ENCODE peak calls at places on chromosome 5, in six cellular contexts. Z is mesothelial cell of epicardium, V is mucosa of descending colon, P is coronary artery, T is IMR-90, Q is fibroblast of lung. F is an unnamed sample.

GRCh38 chr5:82107277-82107676 is 135.5 kb downstream of the ATG10 start:
- DNase-seq in Q (peak), T (peak), V (no peak), P (no peak), Z (no peak), F (no peak)

GRCh38 chr5:141839015-141839513 is 39.1 kb downstream of the PCDH1 start:
- DNase-seq in Q (no peak), P (no peak), Z (no peak), V (no peak), T (no peak), F (no peak)

GRCh38 chr5:8053270-8053669 is 184.3 kb downstream of the MTRR start:
- DNase-seq in Q (no peak), T (no peak), P (no peak), V (no peak), Z (no peak), F (no peak)

GRCh38 chr5:74185599-74185998 is 454.9 kb downstream of the ENC1 start:
- DNase-seq in V (no peak), Z (no peak), Q (no peak), P (no peak), T (no peak), F (no peak)

GRCh38 chr5:31553863-31554262 is 21.8 kb downstream of the C5orf22 start:
- DNase-seq in Z (no peak), T (peak), Q (no peak), P (no peak), V (no peak), F (no peak)

GRCh38 chr5:150461231-150461630 is 11.7 kb upstream of the RPS14 start:
- DNase-seq in V (no peak), P (no peak), Z (no peak), T (no peak), Q (no peak), F (no peak)

GRCh38 chr5:45093377-45093776 is 284.6 kb downstream of the MRPS30 start:
- DNase-seq in Z (no peak), T (no peak), V (no peak), Q (no peak), P (no peak), F (no peak)

GRCh38 chr5:119328753-119329602 is 26.8 kb upstream of the TNFAIP8 start:
- DNase-seq in P (no peak), Q (peak), V (peak), Z (no peak), T (peak), F (no peak)

GRCh38 chr5:172765766-172766286 is 5.2 kb downstream of the DUSP1 start:
- DNase-seq in Z (no peak), Q (peak), V (no peak), T (peak), P (no peak), F (no peak)

GRCh38 chr5:109682383-109682782 is 7.3 kb upstream of the MAN2A1 start:
- DNase-seq in T (peak), P (no peak), Q (no peak), Z (no peak), V (no peak), F (no peak)

GRCh38 chr5:127599321-127599720 is 49.6 kb upstream of the CTXN3 start:
- DNase-seq in V (no peak), Z (no peak), Q (no peak), P (no peak), T (no peak), F (no peak)

GRCh38 chr5:32443145-32443540 is 1.4 kb downstream of the ZFR start:
- DNase-seq in T (peak), Z (no peak), V (no peak), P (no peak), Q (peak), F (no peak)

GRCh38 chr5:141155540-141156374 is 5.9 kb downstream of the PCDHB6 start:
- DNase-seq in P (no peak), T (no peak), V (no peak), Q (no peak), Z (no peak), F (no peak)

GRCh38 chr5:63125862-63126261 is 547.2 kb downstream of the LRRC70 start:
- DNase-seq in T (peak), P (no peak), Q (peak), Z (no peak), V (no peak), F (no peak)

GRCh38 chr5:173794901-173795416 is 93.2 kb upstream of the CPEB4 start:
- DNase-seq in P (no peak), T (no peak), Z (no peak), Q (no peak), V (no peak), F (no peak)

GRCh38 chr5:15326932-15327331 is 173.0 kb upstream of the FBXL7 start:
- DNase-seq in Q (no peak), T (no peak), P (no peak), Z (no peak), V (no peak), F (no peak)

GRCh38 chr5:14936588-14936987 is 65.0 kb upstream of the ANKH start:
- DNase-seq in V (no peak), Z (no peak), P (no peak), Q (no peak), T (no peak), F (no peak)

GRCh38 chr5:92749943-92750342 is 831.1 kb downstream of the NR2F1-AS1 start:
- DNase-seq in Z (no peak), P (no peak), V (no peak), T (peak), Q (peak), F (no peak)

GRCh38 chr5:150562832-150563231 is 54.9 kb downstream of the NDST1 start:
- DNase-seq in Z (no peak), Q (peak), V (no peak), P (no peak), T (peak), F (no peak)

GRCh38 chr5:174606646-174607045 is 117.7 kb upstream of the MSX2 start:
- DNase-seq in P (no peak), Q (no peak), Z (no peak), T (no peak), V (no peak), F (no peak)

GRCh38 chr5:131281868-131282234 is 18.0 kb downstream of the CDC42SE2 start:
- DNase-seq in Q (no peak), T (no peak), P (no peak), Z (no peak), V (no peak), F (no peak)

GRCh38 chr5:124906339-124907097 is 160.1 kb upstream of the ZNF608 start:
- DNase-seq in T (peak), P (peak), Z (no peak), Q (peak), V (peak), F (no peak)

GRCh38 chr5:4553968-4554367 is 586.2 kb upstream of the ADAMTS16 start:
- DNase-seq in Z (no peak), T (no peak), Q (no peak), P (no peak), V (no peak), F (no peak)

GRCh38 chr5:138668451-138668850 is 84.8 kb upstream of the CTNNA1 start:
- DNase-seq in P (no peak), Z (no peak), V (no peak), T (no peak), Q (no peak), F (no peak)

GRCh38 chr5:78112931-78113330 is 181.6 kb downstream of the AP3B1 start:
- DNase-seq in V (no peak), Z (no peak), Q (no peak), T (no peak), P (no peak), F (no peak)

GRCh38 chr5:174418809-174419522 is 305.4 kb upstream of the MSX2 start:
- DNase-seq in Q (no peak), P (no peak), Z (no peak), T (no peak), V (no peak), F (no peak)

GRCh38 chr5:53095931-53096525 is 13.5 kb downstream of the MOCS2 start:
- DNase-seq in T (peak), V (no peak), P (no peak), Q (peak), Z (peak), F (no peak)

GRCh38 chr5:957730-958485 is 50.7 kb upstream of the NKD2 start:
- DNase-seq in T (peak), V (no peak), P (peak), Z (peak), Q (peak), F (peak)

GRCh38 chr5:31743678-31744077 is 104.7 kb downstream of the PDZD2 start:
- DNase-seq in V (no peak), T (no peak), Z (no peak), Q (no peak), P (no peak), F (no peak)

DNA sequence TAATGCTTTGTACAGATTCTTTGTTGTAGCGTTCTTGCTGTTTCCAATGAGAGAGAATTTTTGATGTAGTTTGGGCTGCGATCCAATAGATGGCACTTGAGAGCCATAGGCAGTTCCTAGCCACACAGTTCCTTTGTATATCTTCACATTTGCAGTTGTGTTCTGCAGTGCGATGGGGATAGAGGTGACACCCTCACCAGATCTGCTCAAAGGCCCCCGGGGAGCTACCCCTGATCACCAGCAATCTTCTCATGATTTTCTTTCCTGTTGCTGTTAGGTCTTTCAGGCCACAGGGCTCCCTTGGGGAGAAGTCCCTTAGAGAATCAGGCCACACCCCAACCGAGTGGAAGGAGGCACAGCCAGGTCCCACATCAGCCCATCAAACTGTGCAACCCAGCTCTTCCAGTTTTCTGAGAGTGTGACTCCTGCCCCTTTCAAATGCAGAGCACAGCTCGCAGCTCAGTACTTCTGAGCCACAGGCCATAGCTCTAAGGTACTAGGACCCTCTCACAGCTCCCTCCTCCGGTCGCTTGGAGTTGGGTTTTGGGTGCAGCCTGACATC is 353.7 kb downstream of the SLCO4C1 start:
- DNase-seq in Q (peak), T (no peak), P (no peak), V (no peak), Z (no peak), F (no peak)
- TF ChIP-seq CTCF in Q (peak), T (no peak), P (no peak), V (peak), Z (peak), F (peak)

DNA sequence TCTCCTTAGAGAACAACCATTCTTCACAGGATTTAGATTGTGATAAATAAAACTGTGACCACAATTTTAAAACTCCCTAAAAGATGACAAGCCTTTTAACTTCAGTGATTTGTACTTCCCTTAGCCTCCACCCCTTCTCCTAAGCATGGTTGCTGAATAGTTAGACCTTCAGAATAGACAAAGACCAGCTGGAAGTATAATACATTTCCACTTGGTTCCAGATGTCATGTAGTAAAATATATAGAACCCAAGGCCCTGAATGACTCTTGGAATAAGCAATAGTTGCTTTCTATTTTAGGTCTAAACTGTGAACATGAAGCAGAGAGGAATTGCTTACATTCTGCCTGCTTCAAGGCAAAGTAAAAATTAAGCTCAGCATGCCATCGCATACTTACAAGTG is 208.7 kb downstream of the ARRDC3 start:
- DNase-seq in T (no peak), Q (peak), V (no peak), P (no peak), Z (no peak), F (no peak)
- TF ChIP-seq CTCF in T (no peak), Q (no peak), V (no peak), P (no peak), Z (no peak), F (no peak)

GRCh38 chr5:59218424-59219045 is 635.7 kb downstream of the RAB3C start:
- DNase-seq in P (no peak), V (no peak), T (peak), Z (no peak), Q (peak), F (no peak)

GRCh38 chr5:59216845-59217244 is 634.0 kb downstream of the RAB3C start:
- DNase-seq in T (no peak), Z (no peak), P (no peak), Q (no peak), V (no peak), F (no peak)

GRCh38 chr5:59222687-59223511 is 640.0 kb downstream of the RAB3C start:
- DNase-seq in V (no peak), T (no peak), Q (peak), P (no peak), Z (no peak), F (no peak)

GRCh38 chr5:59221769-59222168 is 638.9 kb downstream of the RAB3C start:
- DNase-seq in P (no peak), T (no peak), Z (no peak), V (no peak), Q (no peak), F (no peak)
- TF ChIP-seq CTCF in P (no peak), T (no peak), Z (no peak), V (no peak), Q (no peak), F (peak)

GRCh38 chr5:58716713-58717112 is 133.8 kb downstream of the RAB3C start:
- DNase-seq in P (no peak), Q (no peak), T (no peak), V (no peak), Z (no peak), F (no peak)

GRCh38 chr5:58722160-58722559 is 139.3 kb downstream of the RAB3C start:
- DNase-seq in P (no peak), Q (no peak), T (no peak), V (no peak), Z (no peak), F (no peak)

GRCh38 chr5:58714046-58714445 is 131.2 kb downstream of the RAB3C start:
- DNase-seq in V (no peak), T (no peak), P (no peak), Z (no peak), Q (no peak), F (no peak)

GRCh38 chr5:58715997-58716656 is 133.3 kb downstream of the RAB3C start:
- DNase-seq in P (no peak), T (no peak), V (no peak), Z (no peak), Q (no peak), F (no peak)

GRCh38 chr5:58717303-58718012 is 134.6 kb downstream of the RAB3C start:
- DNase-seq in P (no peak), V (no peak), Q (no peak), Z (no peak), T (no peak), F (no peak)
- TF ChIP-seq CTCF in P (no peak), V (no peak), Q (no peak), Z (no peak), T (no peak), F (no peak)

GRCh38 chr5:155027993-155028629 is 14.6 kb downstream of the KIF4B start:
- DNase-seq in T (no peak), P (no peak), Z (no peak), V (no peak), Q (no peak), F (no peak)
- TF ChIP-seq CTCF in T (no peak), P (no peak), Z (no peak), V (no peak), Q (no peak), F (no peak)

DNA sequence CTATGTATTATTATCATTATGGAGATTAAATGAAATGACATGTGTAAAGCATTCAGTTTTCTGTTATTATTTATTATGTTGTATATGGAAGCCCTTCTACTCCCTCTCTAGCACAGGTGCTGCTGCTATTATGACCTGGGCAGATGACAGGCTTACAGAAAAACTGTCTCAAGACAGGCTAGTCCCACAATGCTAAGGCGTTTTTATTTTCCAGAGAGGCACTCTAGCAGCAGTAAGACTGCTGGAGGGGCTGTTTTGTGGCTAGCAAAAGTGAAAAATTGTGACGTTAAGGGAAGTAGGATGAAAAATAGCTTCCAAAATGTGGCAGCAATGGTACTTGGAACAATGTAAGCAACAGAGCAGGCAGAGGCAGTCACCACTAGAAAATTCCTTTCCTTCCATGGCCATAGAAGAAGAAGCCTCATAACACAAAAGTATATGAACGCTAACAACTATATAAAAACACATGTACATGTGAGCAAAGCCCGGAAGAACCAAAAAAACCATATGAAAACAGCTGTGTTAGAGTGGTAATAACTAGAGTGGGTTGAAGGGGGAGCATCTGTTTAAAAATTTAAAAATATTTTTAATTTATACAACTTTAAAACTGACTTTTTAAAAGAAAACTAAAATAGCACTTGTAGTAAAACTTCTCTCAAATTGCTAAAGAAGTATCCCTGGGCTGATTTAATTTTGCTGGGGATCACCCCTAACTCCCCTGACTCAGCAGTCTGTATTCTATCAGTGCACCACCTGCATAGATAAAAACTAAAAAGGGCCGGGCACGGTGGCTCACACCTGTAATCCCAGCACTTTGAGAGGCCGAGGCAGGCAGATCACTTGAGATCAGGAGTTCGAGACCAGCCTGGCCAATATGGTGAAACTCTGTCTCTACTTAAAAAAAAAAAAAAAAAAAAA is 30.7 kb downstream of the CLINT1 start:
- DNase-seq in P (no peak), T (no peak), Q (peak), V (no peak), Z (no peak), F (no peak)
- TF ChIP-seq CTCF in P (no peak), T (no peak), Q (no peak), V (no peak), Z (no peak), F (no peak)

DNA sequence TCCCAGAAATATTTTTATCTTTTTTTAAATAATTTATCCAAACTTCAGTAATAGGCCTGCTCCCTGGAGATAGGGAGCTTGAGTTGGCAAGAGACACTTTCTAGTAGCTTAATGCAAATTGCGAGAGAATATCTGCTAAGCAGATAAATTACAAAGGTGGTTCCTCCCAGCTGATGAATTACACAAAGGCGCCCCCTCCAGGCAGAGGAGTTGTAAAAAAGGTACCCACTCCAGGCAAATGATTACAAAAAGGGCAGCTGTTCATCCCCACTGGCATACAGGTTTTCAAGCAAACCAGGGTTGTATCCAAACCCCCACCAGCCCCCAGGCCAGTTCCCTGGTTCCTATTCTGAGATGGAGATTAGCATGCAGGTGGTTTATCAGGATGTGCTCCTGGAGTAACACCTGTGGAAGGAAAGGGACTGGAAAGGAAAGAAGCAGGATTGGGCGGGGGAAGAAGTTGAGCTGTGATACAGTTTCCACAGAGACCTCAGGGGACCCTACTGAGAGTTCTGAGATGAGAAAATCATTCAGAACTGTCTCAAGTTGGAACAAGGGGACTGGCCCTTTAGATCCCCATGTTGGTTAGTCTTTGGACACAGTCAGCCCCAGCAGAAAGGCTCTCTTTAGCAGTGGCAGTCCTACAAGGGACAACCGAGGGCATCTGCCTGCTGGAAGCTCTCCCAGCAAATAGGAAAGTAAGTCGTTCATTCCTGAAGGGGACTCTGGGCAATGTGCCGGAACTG is 25.5 kb downstream of the ESM1 start:
- DNase-seq in P (no peak), Z (no peak), V (no peak), Q (peak), T (no peak), F (no peak)
- TF ChIP-seq CTCF in P (no peak), Z (no peak), V (no peak), Q (peak), T (peak), F (peak)

F was measured in osteocyte.